ENCODE peak calls at places on chromosomes 5 and 9, in seven cellular contexts. One of them, this sample, is unnamed.

GRCh38 chr5:84783003-84783402 is 398.3 kb upstream of the EDIL3 start:
- DNase-seq in mammary epithelial cell: no peak
- DNase-seq in CD14-positive monocyte: no peak
- DNase-seq in GM20000: no peak
- DNase-seq in GM13976: no peak
- DNase-seq in stimulated activated effector memory CD8-positive, alpha-beta T cell treated with anti-CD3 and anti-CD28 coated beads, Interleukin-12 subunit alpha, Interleukin-12 subunit beta, amount 100 ng/mL, for 72 hours: no peak
- DNase-seq in T-cell: no peak
- DNase-seq in this sample: no peak

GRCh38 chr5:140840978-140841962 is at the start of gene PCDHA8:
- DNase-seq in mammary epithelial cell: no peak
- DNase-seq in CD14-positive monocyte: no peak
- DNase-seq in GM13976: no peak
- DNase-seq in stimulated activated effector memory CD8-positive, alpha-beta T cell treated with anti-CD3 and anti-CD28 coated beads, Interleukin-12 subunit alpha, Interleukin-12 subunit beta, amount 100 ng/mL, for 72 hours: no peak
- DNase-seq in GM20000: no peak
- DNase-seq in T-cell: no peak
- DNase-seq in this sample: peak

GRCh38 chr9:14193338-14193980 is 120.5 kb downstream of the NFIB start:
- DNase-seq in GM13976: no peak
- DNase-seq in GM20000: no peak
- DNase-seq in mammary epithelial cell: no peak
- DNase-seq in stimulated activated effector memory CD8-positive, alpha-beta T cell treated with anti-CD3 and anti-CD28 coated beads, Interleukin-12 subunit alpha, Interleukin-12 subunit beta, amount 100 ng/mL, for 72 hours: no peak
- DNase-seq in T-cell: no peak
- DNase-seq in CD14-positive monocyte: no peak
- DNase-seq in this sample: no peak

GRCh38 chr5:88159591-88159990 is 109.1 kb downstream of the TMEM161B start:
- DNase-seq in CD14-positive monocyte: no peak
- DNase-seq in T-cell: no peak
- DNase-seq in GM13976: no peak
- DNase-seq in stimulated activated effector memory CD8-positive, alpha-beta T cell treated with anti-CD3 and anti-CD28 coated beads, Interleukin-12 subunit alpha, Interleukin-12 subunit beta, amount 100 ng/mL, for 72 hours: no peak
- DNase-seq in GM20000: no peak
- DNase-seq in mammary epithelial cell: no peak
- DNase-seq in this sample: no peak

GRCh38 chr5:164013077-164013670 is 507.8 kb downstream of the MAT2B start:
- DNase-seq in GM13976: peak
- DNase-seq in stimulated activated effector memory CD8-positive, alpha-beta T cell treated with anti-CD3 and anti-CD28 coated beads, Interleukin-12 subunit alpha, Interleukin-12 subunit beta, amount 100 ng/mL, for 72 hours: peak
- DNase-seq in mammary epithelial cell: peak
- DNase-seq in GM20000: peak
- DNase-seq in T-cell: no peak
- DNase-seq in CD14-positive monocyte: peak
- DNase-seq in this sample: peak

GRCh38 chr5:145919413-145919812 is 17.0 kb upstream of the SH3RF2 start:
- DNase-seq in stimulated activated effector memory CD8-positive, alpha-beta T cell treated with anti-CD3 and anti-CD28 coated beads, Interleukin-12 subunit alpha, Interleukin-12 subunit beta, amount 100 ng/mL, for 72 hours: no peak
- DNase-seq in CD14-positive monocyte: no peak
- DNase-seq in T-cell: no peak
- DNase-seq in mammary epithelial cell: no peak
- DNase-seq in GM13976: no peak
- DNase-seq in GM20000: no peak
- DNase-seq in this sample: no peak

GRCh38 chr5:40879163-40879942 is 29.9 kb upstream of the C7 start:
- DNase-seq in T-cell: no peak
- DNase-seq in GM20000: peak
- DNase-seq in mammary epithelial cell: peak
- DNase-seq in GM13976: peak
- DNase-seq in stimulated activated effector memory CD8-positive, alpha-beta T cell treated with anti-CD3 and anti-CD28 coated beads, Interleukin-12 subunit alpha, Interleukin-12 subunit beta, amount 100 ng/mL, for 72 hours: no peak
- DNase-seq in CD14-positive monocyte: no peak
- DNase-seq in this sample: peak

GRCh38 chr5:26660116-26660515 is 378.3 kb downstream of the CDH9 start:
- DNase-seq in T-cell: no peak
- DNase-seq in CD14-positive monocyte: no peak
- DNase-seq in GM20000: no peak
- DNase-seq in mammary epithelial cell: no peak
- DNase-seq in stimulated activated effector memory CD8-positive, alpha-beta T cell treated with anti-CD3 and anti-CD28 coated beads, Interleukin-12 subunit alpha, Interleukin-12 subunit beta, amount 100 ng/mL, for 72 hours: no peak
- DNase-seq in GM13976: no peak
- DNase-seq in this sample: no peak

GRCh38 chr5:61245936-61246335 is 83.7 kb upstream of the SMIM15 start:
- DNase-seq in GM13976: no peak
- DNase-seq in T-cell: no peak
- DNase-seq in stimulated activated effector memory CD8-positive, alpha-beta T cell treated with anti-CD3 and anti-CD28 coated beads, Interleukin-12 subunit alpha, Interleukin-12 subunit beta, amount 100 ng/mL, for 72 hours: no peak
- DNase-seq in GM20000: no peak
- DNase-seq in CD14-positive monocyte: no peak
- DNase-seq in mammary epithelial cell: peak
- DNase-seq in this sample: peak

GRCh38 chr5:97229196-97229595 is 46.1 kb upstream of the RIOK2 start:
- DNase-seq in CD14-positive monocyte: no peak
- DNase-seq in mammary epithelial cell: peak
- DNase-seq in stimulated activated effector memory CD8-positive, alpha-beta T cell treated with anti-CD3 and anti-CD28 coated beads, Interleukin-12 subunit alpha, Interleukin-12 subunit beta, amount 100 ng/mL, for 72 hours: no peak
- DNase-seq in GM20000: no peak
- DNase-seq in T-cell: no peak
- DNase-seq in GM13976: no peak
- DNase-seq in this sample: no peak

GRCh38 chr9:115673599-115673998 is 480.0 kb upstream of the PAPPA start:
- DNase-seq in stimulated activated effector memory CD8-positive, alpha-beta T cell treated with anti-CD3 and anti-CD28 coated beads, Interleukin-12 subunit alpha, Interleukin-12 subunit beta, amount 100 ng/mL, for 72 hours: no peak
- DNase-seq in mammary epithelial cell: no peak
- DNase-seq in GM13976: no peak
- DNase-seq in CD14-positive monocyte: no peak
- DNase-seq in GM20000: no peak
- DNase-seq in T-cell: no peak
- DNase-seq in this sample: no peak

GRCh38 chr9:74220327-74220726 is 276.8 kb upstream of the RORB start:
- DNase-seq in CD14-positive monocyte: no peak
- DNase-seq in T-cell: no peak
- DNase-seq in GM13976: no peak
- DNase-seq in stimulated activated effector memory CD8-positive, alpha-beta T cell treated with anti-CD3 and anti-CD28 coated beads, Interleukin-12 subunit alpha, Interleukin-12 subunit beta, amount 100 ng/mL, for 72 hours: no peak
- DNase-seq in mammary epithelial cell: no peak
- DNase-seq in GM20000: no peak
- DNase-seq in this sample: no peak

GRCh38 chr9:92424340-92424739 is at the start of gene OMD:
- DNase-seq in T-cell: no peak
- DNase-seq in GM20000: no peak
- DNase-seq in CD14-positive monocyte: no peak
- DNase-seq in stimulated activated effector memory CD8-positive, alpha-beta T cell treated with anti-CD3 and anti-CD28 coated beads, Interleukin-12 subunit alpha, Interleukin-12 subunit beta, amount 100 ng/mL, for 72 hours: no peak
- DNase-seq in GM13976: no peak
- DNase-seq in mammary epithelial cell: no peak
- DNase-seq in this sample: no peak

GRCh38 chr5:83471405-83472212 is at the start of gene VCAN:
- DNase-seq in mammary epithelial cell: peak
- DNase-seq in T-cell: no peak
- DNase-seq in GM13976: peak
- DNase-seq in CD14-positive monocyte: peak
- DNase-seq in stimulated activated effector memory CD8-positive, alpha-beta T cell treated with anti-CD3 and anti-CD28 coated beads, Interleukin-12 subunit alpha, Interleukin-12 subunit beta, amount 100 ng/mL, for 72 hours: peak
- DNase-seq in GM20000: peak
- DNase-seq in this sample: peak

GRCh38 chr5:76082790-76083554 is at the start of gene SV2C:
- DNase-seq in CD14-positive monocyte: no peak
- DNase-seq in stimulated activated effector memory CD8-positive, alpha-beta T cell treated with anti-CD3 and anti-CD28 coated beads, Interleukin-12 subunit alpha, Interleukin-12 subunit beta, amount 100 ng/mL, for 72 hours: peak
- DNase-seq in T-cell: no peak
- DNase-seq in GM13976: peak
- DNase-seq in mammary epithelial cell: peak
- DNase-seq in GM20000: peak
- DNase-seq in this sample: peak

GRCh38 chr5:137442660-137443059 is 56.5 kb downstream of the SPOCK1 start:
- DNase-seq in CD14-positive monocyte: no peak
- DNase-seq in T-cell: no peak
- DNase-seq in GM13976: no peak
- DNase-seq in stimulated activated effector memory CD8-positive, alpha-beta T cell treated with anti-CD3 and anti-CD28 coated beads, Interleukin-12 subunit alpha, Interleukin-12 subunit beta, amount 100 ng/mL, for 72 hours: no peak
- DNase-seq in mammary epithelial cell: no peak
- DNase-seq in GM20000: no peak
- DNase-seq in this sample: no peak

GRCh38 chr9:96087669-96088299 is 212.3 kb downstream of the ERCC6L2 start:
- DNase-seq in GM20000: no peak
- DNase-seq in CD14-positive monocyte: no peak
- DNase-seq in stimulated activated effector memory CD8-positive, alpha-beta T cell treated with anti-CD3 and anti-CD28 coated beads, Interleukin-12 subunit alpha, Interleukin-12 subunit beta, amount 100 ng/mL, for 72 hours: no peak
- DNase-seq in GM13976: no peak
- DNase-seq in T-cell: no peak
- DNase-seq in mammary epithelial cell: no peak
- DNase-seq in this sample: no peak

GRCh38 chr5:56026863-56027300 is 32.1 kb upstream of the IL6ST start:
- DNase-seq in stimulated activated effector memory CD8-positive, alpha-beta T cell treated with anti-CD3 and anti-CD28 coated beads, Interleukin-12 subunit alpha, Interleukin-12 subunit beta, amount 100 ng/mL, for 72 hours: peak
- DNase-seq in CD14-positive monocyte: peak
- DNase-seq in T-cell: no peak
- DNase-seq in GM20000: peak
- DNase-seq in mammary epithelial cell: peak
- DNase-seq in GM13976: peak
- DNase-seq in this sample: peak

GRCh38 chr9:36141761-36142160 is 5.2 kb downstream of the GLIPR2 start:
- DNase-seq in GM20000: no peak
- DNase-seq in stimulated activated effector memory CD8-positive, alpha-beta T cell treated with anti-CD3 and anti-CD28 coated beads, Interleukin-12 subunit alpha, Interleukin-12 subunit beta, amount 100 ng/mL, for 72 hours: no peak
- DNase-seq in mammary epithelial cell: no peak
- DNase-seq in T-cell: no peak
- DNase-seq in CD14-positive monocyte: no peak
- DNase-seq in GM13976: no peak
- DNase-seq in this sample: no peak

GRCh38 chr9:27426717-27427645 is 97.1 kb upstream of the IFNK start:
- DNase-seq in T-cell: no peak
- DNase-seq in GM13976: no peak
- DNase-seq in CD14-positive monocyte: no peak
- DNase-seq in GM20000: no peak
- DNase-seq in stimulated activated effector memory CD8-positive, alpha-beta T cell treated with anti-CD3 and anti-CD28 coated beads, Interleukin-12 subunit alpha, Interleukin-12 subunit beta, amount 100 ng/mL, for 72 hours: no peak
- DNase-seq in mammary epithelial cell: peak
- DNase-seq in this sample: no peak